ENCODE peak calls at places on chromosome X, in ten cellular contexts. I is colonic mucosa, P is heart right ventricle, J is tibial artery, R is mesenchymal stem cell, L is lung, G is SK-N-SH, F is A549, B is Peyer's patch, Z is H9. Y is an unnamed sample.
A peak's percentile ranks its signal among the peaks of the same experiment; 100 is the strongest.

GRCh38 chrX:3697701-3698279 is 15.7 kb downstream of the PRKX start:
- DNase-seq in I (no peak), P (peak; percentile 25), J (peak; percentile 81), R (peak; percentile 66), L (no peak), G (no peak), F (no peak), B (no peak), Z (no peak), Y (no peak)

GRCh38 chrX:45714864-45715263 is 514.2 kb upstream of the DIPK2B start:
- DNase-seq in I (peak; percentile 32), P (peak; percentile 3), J (no peak), R (peak; percentile 79), L (no peak), G (no peak), F (peak; percentile 22), B (peak; percentile 47), Z (no peak), Y (no peak)

GRCh38 chrX:116873678-116874077 is 410.9 kb upstream of the CT83 start:
- DNase-seq in I (no peak), P (no peak), J (no peak), R (peak; percentile 0), L (no peak), G (no peak), F (peak; percentile 10), B (no peak), Z (no peak), Y (no peak)

GRCh38 chrX:45954026-45954425 is 591.2 kb downstream of the ZNF674 start:
- DNase-seq in I (no peak), P (no peak), J (no peak), R (peak; percentile 12), L (no peak), G (no peak), F (no peak), B (no peak), Z (no peak), Y (no peak)

GRCh38 chrX:101595739-101596419 is 21.9 kb downstream of the ARMCX6 start:
- DNase-seq in I (peak; percentile 48), P (peak; percentile 49), J (no peak), R (peak; percentile 75), L (peak; percentile 38), G (peak; percentile 52), F (peak; percentile 72), B (no peak), Z (peak; percentile 27), Y (peak; percentile 69)

GRCh38 chrX:17552251-17552650 is 177.3 kb downstream of the NHS start:
- DNase-seq in I (no peak), P (no peak), J (no peak), R (peak; percentile 13), L (no peak), G (no peak), F (no peak), B (no peak), Z (no peak), Y (no peak)

GRCh38 chrX:118325453-118325852 is 20.5 kb upstream of the WDR44 start:
- DNase-seq in I (no peak), P (no peak), J (no peak), R (no peak), L (no peak), G (no peak), F (peak; percentile 22), B (no peak), Z (no peak), Y (no peak)

GRCh38 chrX:11321986-11322385 is 28.8 kb downstream of the AMELX start:
- DNase-seq in I (no peak), P (no peak), J (no peak), R (no peak), L (no peak), G (no peak), F (no peak), B (no peak), Z (no peak), Y (no peak)

GRCh38 chrX:48957477-48957826 is at the start of gene OTUD5:
- DNase-seq in I (no peak), P (peak; percentile 54), J (peak; percentile 79), R (no peak), L (peak; percentile 65), G (peak; percentile 94), F (no peak), B (no peak), Z (no peak), Y (peak; percentile 83)

GRCh38 chrX:53280703-53281320 is 572 bp downstream of the IQSEC2 start:
- DNase-seq in I (peak; percentile 45), P (peak; percentile 17), J (peak; percentile 66), R (peak; percentile 46), L (no peak), G (no peak), F (no peak), B (peak; percentile 54), Z (no peak), Y (no peak)

DNA sequence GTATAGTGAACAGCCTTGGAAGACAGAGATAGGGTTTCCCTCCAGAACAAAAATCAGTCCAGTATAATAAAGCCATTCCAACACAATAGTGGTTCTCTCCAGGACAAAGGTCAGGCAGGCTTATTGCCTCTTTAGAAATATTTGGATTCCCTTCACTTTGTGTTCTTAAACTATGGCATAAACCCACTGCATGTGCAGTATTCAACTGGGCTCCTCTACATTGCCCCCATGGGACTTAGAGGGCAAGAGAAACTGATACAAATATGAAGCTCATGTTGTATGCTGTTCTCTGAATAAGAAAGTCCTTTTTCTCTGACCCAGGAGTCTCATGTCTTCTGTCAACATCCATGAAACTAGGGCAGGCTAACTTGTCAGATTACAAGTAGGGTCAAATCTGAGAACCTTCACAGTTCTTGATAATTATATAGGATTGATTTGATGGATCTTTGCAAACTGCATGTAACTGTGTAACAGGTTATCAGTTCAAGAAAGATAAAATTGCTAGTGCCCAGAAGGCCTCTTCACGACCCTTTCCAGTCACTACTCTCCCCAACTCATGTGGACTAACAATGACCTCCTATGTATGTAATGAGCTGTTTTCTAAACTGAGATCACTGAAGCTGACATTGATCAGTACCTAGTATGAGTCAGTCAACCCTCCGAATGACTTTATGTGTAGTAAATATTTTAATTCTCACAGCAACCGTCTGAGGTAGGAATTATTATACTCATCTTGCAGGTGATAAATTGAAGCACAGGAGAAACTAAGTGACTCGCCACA is 31.9 kb upstream of the FAM9C start:
- DNase-seq in I (no peak), P (no peak), J (no peak), R (peak; percentile 29), L (no peak), G (no peak), F (no peak), B (no peak), Z (no peak), Y (peak; percentile 53)
- H3K4me1 ChIP-seq in I (no peaks in the 10 kb centered on the region), P (peaks cover 13% of the 10 kb centered on the region), J (peaks cover 28% of the 10 kb centered on the region), R (peaks cover 4% of the 10 kb centered on the region), L (no peaks in the 10 kb centered on the region), G (no peaks in the 10 kb centered on the region), F (peaks cover 9% of the 10 kb centered on the region), B (peaks cover 19% of the 10 kb centered on the region), Z (no peaks in the 10 kb centered on the region), Y (peaks cover 16% of the 10 kb centered on the region)

DNA sequence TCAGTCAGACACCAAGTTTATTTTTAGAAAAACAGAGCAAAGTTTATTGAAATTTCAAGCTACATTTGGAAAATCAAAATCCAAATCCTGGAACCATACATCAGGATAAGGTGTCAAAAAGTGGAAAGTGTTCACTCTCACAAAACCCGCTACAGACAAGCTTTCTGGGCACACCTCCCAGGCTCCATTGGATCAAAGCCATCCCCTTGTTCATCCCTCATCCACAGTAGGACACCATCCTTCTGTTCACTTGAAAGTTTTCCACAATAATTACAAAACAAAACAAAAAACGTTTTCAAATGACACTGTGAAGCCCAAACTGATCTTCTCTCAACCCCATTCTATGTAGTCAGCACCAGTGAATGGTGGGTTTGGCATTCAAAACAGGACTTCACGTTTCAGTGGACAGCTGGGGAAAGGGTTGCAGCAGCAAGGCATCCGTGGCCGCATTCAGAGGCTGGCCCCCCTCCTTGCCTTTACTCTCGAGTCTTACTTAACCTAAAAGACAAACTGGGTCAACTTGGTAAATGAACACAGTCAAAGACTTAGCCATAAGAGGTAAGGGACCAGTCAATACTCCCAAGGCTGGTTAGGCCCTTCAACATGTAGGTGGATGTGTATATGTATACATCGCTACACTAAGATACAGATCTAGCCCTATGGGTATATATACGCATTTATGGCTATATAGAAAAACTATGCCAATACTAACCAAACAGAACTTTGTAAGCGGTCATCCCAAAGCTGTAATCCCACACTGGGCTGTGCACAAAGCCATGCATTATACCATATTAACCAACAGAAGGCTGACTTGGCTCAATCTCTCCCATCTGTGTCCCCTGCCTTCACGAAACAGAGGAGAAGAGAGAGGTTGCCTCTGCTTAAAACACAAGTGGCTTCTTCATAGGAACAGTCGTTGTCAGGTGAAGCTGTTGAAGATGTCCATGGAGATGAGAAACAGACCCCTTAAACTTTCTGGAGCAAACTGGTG is 62.1 kb downstream of the TSC22D3 start:
- DNase-seq in I (no peak), P (no peak), J (peak; percentile 59), R (peak; percentile 21), L (no peak), G (no peak), F (no peak), B (peak; percentile 51), Z (no peak), Y (no peak)
- H3K4me1 ChIP-seq in I (peaks cover 5% of the 10 kb centered on the region), P (peaks cover 65% of the 10 kb centered on the region), J (peaks cover 46% of the 10 kb centered on the region), R (peaks cover 23% of the 10 kb centered on the region), L (peaks cover 12% of the 10 kb centered on the region), G (peaks cover 13% of the 10 kb centered on the region), F (peaks cover 48% of the 10 kb centered on the region), B (peaks cover 18% of the 10 kb centered on the region), Z (peaks cover 4% of the 10 kb centered on the region), Y (peaks cover 27% of the 10 kb centered on the region)

GRCh38 chrX:10048695-10049094 is 81.5 kb downstream of the CLDN34 start:
- DNase-seq in I (no peak), P (no peak), J (no peak), R (no peak), L (peak; percentile 64), G (no peak), F (no peak), B (no peak), Z (no peak), Y (no peak)
- H3K4me1 ChIP-seq in I (no peaks in the 10 kb centered on the region), P (peaks cover 98% of the 10 kb centered on the region), J (peaks cover 84% of the 10 kb centered on the region), R (peaks cover 4% of the 10 kb centered on the region), L (peaks cover 29% of the 10 kb centered on the region), G (no peaks in the 10 kb centered on the region), F (peaks cover 28% of the 10 kb centered on the region), B (no peaks in the 10 kb centered on the region), Z (peaks cover 23% of the 10 kb centered on the region), Y (peaks cover 4% of the 10 kb centered on the region)

GRCh38 chrX:42943051-42943450 is 165.1 kb upstream of the PPP1R2C start:
- DNase-seq in I (no peak), P (no peak), J (no peak), R (no peak), L (no peak), G (no peak), F (no peak), B (no peak), Z (no peak), Y (no peak)
- H3K4me1 ChIP-seq in I (no peaks in the 10 kb centered on the region), P (no peaks in the 10 kb centered on the region), J (no peaks in the 10 kb centered on the region), R (no peaks in the 10 kb centered on the region), L (no peaks in the 10 kb centered on the region), G (no peaks in the 10 kb centered on the region), F (no peaks in the 10 kb centered on the region), B (no peaks in the 10 kb centered on the region), Z (no peaks in the 10 kb centered on the region), Y (no peaks in the 10 kb centered on the region)

Y was measured in HAP-1.